ENCODE peak calls at places on chromosomes 12 and 14, in five cellular contexts. M is astrocyte of the spinal cord, Z is HL-60, L is kidney epithelial cell, I is suprapubic skin. F is an unnamed sample.

GRCh38 chr12:50567926-50568325 is 63.1 kb downstream of the DIP2B start:
- DNase-seq in M (peak), Z (no peak), L (no peak), I (no peak), F (no peak)

GRCh38 chr12:65876898-65877721 is 52.8 kb downstream of the HMGA2 start:
- DNase-seq in Z (no peak), I (no peak), L (no peak), M (peak), F (no peak)

GRCh38 chr12:79883216-79883615 is 51.7 kb downstream of the PPP1R12A start:
- DNase-seq in I (no peak), Z (no peak), M (peak), L (no peak), F (no peak)

GRCh38 chr12:108358580-108358965 is 19.5 kb upstream of the CMKLR1 start:
- DNase-seq in L (no peak), M (no peak), I (no peak), Z (no peak), F (no peak)

GRCh38 chr12:75725505-75726120 is 214.2 kb upstream of the KRR1 start:
- DNase-seq in Z (no peak), I (no peak), L (no peak), M (peak), F (no peak)

GRCh38 chr14:32473476-32473875 is 144.4 kb downstream of the AKAP6 start:
- DNase-seq in I (no peak), L (peak), M (peak), Z (no peak), F (no peak)

GRCh38 chr12:27620121-27620520 is 76.1 kb upstream of the REP15 start:
- DNase-seq in L (no peak), Z (no peak), I (no peak), M (no peak), F (no peak)

GRCh38 chr12:123948401-123949117 is 24.1 kb downstream of the CCDC92 start:
- DNase-seq in I (no peak), Z (no peak), L (no peak), M (no peak), F (no peak)

GRCh38 chr12:1796515-1797010 is 23.8 kb upstream of the LRTM2 start:
- DNase-seq in M (no peak), Z (peak), L (no peak), I (no peak), F (no peak)

GRCh38 chr14:51750542-51750941 is 98.8 kb downstream of the FRMD6 start:
- DNase-seq in L (no peak), I (no peak), Z (no peak), M (no peak), F (no peak)

GRCh38 chr14:71202881-71203280 is 295.6 kb downstream of the PCNX1 start:
- DNase-seq in L (no peak), I (no peak), Z (no peak), M (no peak), F (no peak)

GRCh38 chr12:2547273-2548044 is 247.3 kb upstream of the FKBP4 start:
- DNase-seq in Z (peak), L (no peak), I (no peak), M (no peak), F (no peak)

GRCh38 chr14:49479432-49479831 is 106.7 kb downstream of the RPS29 start:
- DNase-seq in Z (no peak), I (no peak), M (peak), L (no peak), F (no peak)

GRCh38 chr12:8156845-8157244 is at the start of gene ZNF705A:
- DNase-seq in Z (peak), M (peak), I (no peak), L (peak), F (no peak)

GRCh38 chr12:12533238-12533829 is 29.3 kb downstream of the DUSP16 start:
- DNase-seq in M (peak), I (no peak), L (no peak), Z (no peak), F (no peak)

GRCh38 chr12:2944401-2945047 is 14.7 kb upstream of the TEAD4 start:
- DNase-seq in I (no peak), L (no peak), M (peak), Z (peak), F (peak)

GRCh38 chr14:68785817-68786490 is 6.9 kb downstream of the ZFP36L1 start:
- DNase-seq in L (no peak), I (peak), Z (no peak), M (peak), F (no peak)

GRCh38 chr14:51327376-51327775 is 87.3 kb downstream of the TMX1 start:
- DNase-seq in M (no peak), I (no peak), Z (no peak), L (no peak), F (no peak)

GRCh38 chr12:9701380-9702154 is 31.3 kb downstream of the CLECL1 start:
- DNase-seq in M (no peak), I (no peak), L (no peak), Z (no peak), F (peak)

DNA sequence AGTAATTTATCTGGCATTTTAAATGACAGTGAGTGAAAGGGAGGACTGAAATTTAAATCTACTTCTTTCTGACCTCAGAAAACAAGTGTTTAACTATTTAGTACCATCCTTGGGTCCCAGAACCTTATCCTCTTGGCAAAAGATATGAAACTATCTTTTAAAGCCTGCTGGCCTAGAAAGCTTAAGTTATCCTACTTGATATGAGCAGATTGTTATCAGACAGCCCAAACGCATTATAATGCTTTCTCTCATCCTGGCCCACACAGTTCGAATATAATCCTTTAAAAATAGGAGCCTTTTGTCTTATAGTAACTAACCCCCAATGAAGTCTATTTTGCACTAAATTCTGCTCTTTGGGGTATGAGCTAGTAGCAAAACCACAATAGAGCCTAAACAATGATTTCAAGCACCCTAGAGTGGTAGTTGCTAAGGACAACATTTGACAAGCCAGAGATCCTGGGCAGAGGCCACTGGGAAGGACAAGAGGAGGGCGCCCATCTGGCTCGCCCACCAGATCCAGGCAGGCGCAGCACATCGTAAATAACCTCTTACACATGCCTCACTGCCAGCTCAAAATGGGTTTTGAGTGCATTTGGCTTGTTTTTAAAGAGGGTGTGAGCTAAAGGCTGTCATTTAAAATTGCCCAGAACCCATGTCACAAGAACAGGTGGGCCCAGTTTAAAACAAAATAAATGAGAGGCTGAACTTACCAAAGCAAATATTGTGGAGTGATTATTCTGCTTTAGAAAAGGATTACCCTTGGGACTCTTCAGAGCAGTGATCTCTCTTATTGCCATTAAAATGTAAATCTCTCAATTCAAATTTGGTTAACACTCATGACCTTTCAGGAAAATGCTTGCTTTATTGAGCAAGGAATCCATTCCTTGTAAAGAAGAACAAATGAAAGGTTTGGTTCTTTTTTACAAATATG is 37.7 kb upstream of the CRY1 start:
- DNase-seq in M (no peak), I (no peak), Z (no peak), L (no peak), F (no peak)
- TF ChIP-seq CTCF in M (no peak), I (no peak), Z (no peak), L (no peak), F (no peak)

GRCh38 chr12:48979602-48980388 is 1.7 kb downstream of the WNT1 start:
- DNase-seq in I (no peak), Z (no peak), L (no peak), M (no peak), F (no peak)

GRCh38 chr12:48981757-48982157 is 3.6 kb downstream of the WNT1 start:
- DNase-seq in L (no peak), Z (no peak), I (no peak), M (no peak), F (no peak)

GRCh38 chr12:48980389-48980952 is 2.3 kb downstream of the WNT1 start:
- DNase-seq in L (no peak), M (no peak), I (no peak), Z (peak), F (no peak)

GRCh38 chr12:48982397-48983080 is 4.4 kb downstream of the WNT1 start:
- DNase-seq in Z (no peak), M (no peak), I (no peak), L (no peak), F (no peak)

DNA sequence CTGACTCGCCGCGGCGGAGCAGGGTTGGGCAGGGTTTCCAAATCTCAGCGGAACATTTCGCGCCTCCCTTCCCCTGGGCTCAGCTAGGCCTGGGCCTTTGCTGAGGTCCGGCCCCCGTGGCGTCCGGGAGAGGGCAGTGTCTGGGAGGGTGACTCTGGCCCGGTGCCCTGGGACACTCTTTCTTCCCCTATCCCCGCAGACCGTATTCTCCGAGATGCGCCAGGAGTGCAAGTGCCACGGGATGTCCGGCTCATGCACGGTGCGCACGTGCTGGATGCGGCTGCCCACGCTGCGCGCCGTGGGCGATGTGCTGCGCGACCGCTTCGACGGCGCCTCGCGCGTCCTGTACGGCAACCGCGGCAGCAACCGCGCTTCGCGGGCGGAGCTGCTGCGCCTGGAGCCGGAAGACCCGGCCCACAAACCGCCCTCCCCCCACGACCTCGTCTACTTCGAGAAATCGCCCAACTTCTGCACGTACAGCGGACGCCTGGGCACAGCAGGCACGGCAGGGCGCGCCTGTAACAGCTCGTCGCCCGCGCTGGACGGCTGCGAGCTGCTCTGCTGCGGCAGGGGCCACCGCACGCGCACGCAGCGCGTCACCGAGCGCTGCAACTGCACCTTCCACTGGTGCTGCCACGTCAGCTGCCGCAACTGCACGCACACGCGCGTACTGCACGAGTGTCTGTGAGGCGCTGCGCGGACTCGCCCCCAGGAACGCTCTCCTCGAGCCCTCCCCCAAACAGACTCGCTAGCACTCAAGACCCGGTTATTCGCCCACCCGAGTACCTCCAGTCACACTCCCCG is 3.0 kb downstream of the WNT1 start:
- DNase-seq in Z (peak), L (no peak), I (no peak), M (no peak), F (no peak)
- TF ChIP-seq CTCF in Z (no peak), L (peak), I (no peak), M (no peak), F (no peak)

GRCh38 chr14:55294603-55295002 is 23.4 kb downstream of the FBXO34 start:
- DNase-seq in I (no peak), M (no peak), Z (no peak), L (no peak), F (no peak)

GRCh38 chr14:55298423-55298822 is 27.2 kb downstream of the FBXO34 start:
- DNase-seq in L (no peak), I (no peak), Z (no peak), M (no peak), F (no peak)

GRCh38 chr14:55301722-55302121 is 30.5 kb downstream of the FBXO34 start:
- DNase-seq in L (peak), M (peak), Z (no peak), I (no peak), F (no peak)

GRCh38 chr14:55302367-55302766 is 31.1 kb downstream of the FBXO34 start:
- DNase-seq in Z (no peak), M (no peak), L (no peak), I (no peak), F (no peak)

GRCh38 chr14:55297611-55298323 is 26.5 kb downstream of the FBXO34 start:
- DNase-seq in Z (no peak), M (no peak), I (no peak), L (no peak), F (no peak)
- TF ChIP-seq CTCF in Z (no peak), M (no peak), I (no peak), L (no peak), F (no peak)

GRCh38 chr12:43957732-43958131 is 121.9 kb downstream of the TMEM117 start:
- DNase-seq in L (peak), Z (peak), M (peak), I (no peak), F (peak)
- TF ChIP-seq CTCF in L (peak), Z (peak), M (peak), I (no peak), F (peak)

DNA sequence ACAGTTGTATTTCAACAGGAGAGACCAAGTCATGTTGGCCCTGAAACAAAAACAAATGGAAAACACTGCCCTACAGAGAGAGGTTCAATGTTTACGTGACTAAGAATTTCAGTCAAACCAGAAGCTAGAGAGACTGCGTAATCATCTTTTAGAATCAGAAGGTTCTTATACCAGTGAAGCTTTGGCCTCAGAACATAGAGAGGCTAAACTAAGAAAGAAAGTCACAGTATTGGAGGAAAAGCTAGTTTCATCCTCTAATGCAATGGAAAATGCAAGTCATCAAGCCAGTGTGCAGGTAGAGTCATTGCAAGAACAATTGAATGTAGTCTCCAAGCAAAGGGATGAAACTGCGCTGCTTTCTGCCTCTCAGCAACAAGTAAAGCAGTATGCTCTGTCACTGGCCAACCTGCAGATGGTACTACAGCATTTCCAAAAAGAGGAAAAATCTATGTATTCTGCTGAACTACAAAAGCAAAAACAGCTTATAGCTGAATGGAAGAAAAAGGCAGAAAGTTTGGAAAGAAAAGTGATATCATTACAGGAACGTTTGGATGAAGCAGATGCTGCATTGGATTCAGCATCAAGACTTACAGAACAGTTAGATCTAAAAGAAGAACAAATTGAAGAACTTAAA is 32.5 kb upstream of the NUAK1 start:
- DNase-seq in Z (no peak), L (no peak), M (no peak), I (no peak), F (no peak)
- TF ChIP-seq CTCF in Z (no peak), L (no peak), M (no peak), I (no peak), F (no peak)

DNA sequence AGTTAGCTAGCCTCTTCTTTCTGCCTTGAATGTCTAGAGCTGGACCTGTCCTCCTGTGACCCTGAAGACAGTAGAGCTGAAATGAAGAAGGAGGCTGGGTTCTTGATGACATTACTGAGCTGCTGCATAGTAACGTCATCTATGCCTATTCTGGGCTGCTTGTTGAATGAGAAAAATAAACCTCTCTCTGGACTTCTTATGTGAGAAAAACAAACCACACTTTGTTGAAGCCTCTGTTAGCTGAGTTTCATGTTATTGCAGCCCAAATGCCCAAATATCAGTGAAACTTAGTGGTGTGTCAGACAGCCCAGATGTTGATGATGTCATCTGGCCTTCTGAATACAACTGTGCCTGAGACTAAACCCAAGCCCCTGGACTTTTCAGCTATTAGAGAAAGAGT is 67.0 kb upstream of the MAX start:
- DNase-seq in L (no peak), M (peak), Z (no peak), I (no peak), F (no peak)
- TF ChIP-seq CTCF in L (no peak), M (no peak), Z (no peak), I (no peak), F (no peak)

GRCh38 chr12:92943482-92944250 is 14.6 kb upstream of the EEA1 start:
- DNase-seq in M (peak), Z (no peak), I (no peak), L (no peak), F (no peak)
- TF ChIP-seq CTCF in M (peak), Z (no peak), I (no peak), L (no peak), F (no peak)

GRCh38 chr14:77276959-77277358 is 6.0 kb upstream of the NGB start:
- DNase-seq in L (no peak), M (no peak), Z (no peak), I (no peak), F (no peak)

GRCh38 chr14:77275855-77276153 is 4.8 kb upstream of the NGB start:
- DNase-seq in M (no peak), L (no peak), I (no peak), Z (no peak), F (no peak)

GRCh38 chr14:77276295-77276935 is 5.4 kb upstream of the NGB start:
- DNase-seq in M (no peak), I (no peak), L (no peak), Z (no peak), F (no peak)

GRCh38 chr14:77279719-77280118 is 8.7 kb upstream of the NGB start:
- DNase-seq in M (no peak), L (no peak), Z (no peak), I (no peak), F (no peak)

GRCh38 chr14:77278461-77279230 is 7.6 kb upstream of the NGB start:
- DNase-seq in L (no peak), M (no peak), I (no peak), Z (no peak), F (no peak)
- TF ChIP-seq CTCF in L (peak), M (no peak), I (no peak), Z (no peak), F (peak)

GRCh38 chr12:77031745-77032144 is 33.6 kb downstream of the E2F7 start:
- DNase-seq in L (peak), M (peak), Z (peak), I (no peak), F (no peak)

GRCh38 chr12:77033658-77034164 is 31.7 kb downstream of the E2F7 start:
- DNase-seq in Z (no peak), M (no peak), I (no peak), L (no peak), F (no peak)

DNA sequence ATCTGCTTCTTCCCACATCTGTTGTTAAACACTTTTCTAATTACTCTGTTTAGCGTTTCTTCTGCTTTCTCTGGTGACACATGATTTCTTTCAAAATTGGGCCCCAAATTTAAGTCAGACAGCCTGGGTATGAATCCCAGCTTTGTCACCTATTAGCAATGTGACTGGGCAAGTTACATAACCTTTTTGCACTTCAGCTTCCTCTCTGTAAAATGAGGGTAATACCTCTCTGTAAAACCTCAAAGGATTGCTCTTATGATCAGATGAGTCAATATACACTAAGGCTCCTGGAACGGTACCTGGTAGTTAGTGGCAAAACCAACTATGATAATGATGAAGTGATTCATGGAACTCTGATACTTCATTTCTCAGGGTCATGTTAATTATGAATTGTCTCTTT is 33.0 kb downstream of the E2F7 start:
- DNase-seq in L (peak), M (peak), Z (peak), I (no peak), F (no peak)
- TF ChIP-seq CTCF in L (no peak), M (no peak), Z (no peak), I (no peak), F (no peak)